ENCODE peak calls at places on chromosomes 16 and 17, in ten cellular contexts. W, I, J, Z, H, L, U, C, V and M are unnamed samples.

GRCh38 chr16:85334718-85335583 is 222.7 kb upstream of the CIBAR2 start:
- DNase-seq in W (peak), I (no peak), J (no peak), Z (peak), H (no peak), L (no peak), U (no peak), C (no peak), V (peak), M (peak)

GRCh38 chr17:70369296-70369855 is 200.0 kb downstream of the KCNJ2 start:
- DNase-seq in W (no peak), I (no peak), J (no peak), Z (no peak), H (no peak), L (no peak), U (no peak), C (no peak), V (no peak), M (no peak)

GRCh38 chr17:77884019-77884418 is 74.5 kb upstream of the TNRC6C start:
- DNase-seq in W (peak), I (no peak), J (no peak), Z (peak), H (no peak), L (no peak), U (no peak), C (no peak), V (no peak), M (no peak)

GRCh38 chr17:63991611-63992010 is 6.5 kb upstream of the PRR29 start:
- DNase-seq in W (peak), I (no peak), J (no peak), Z (peak), H (no peak), L (peak), U (no peak), C (no peak), V (no peak), M (peak)

GRCh38 chr16:87297918-87298631 is 19.1 kb downstream of the C16orf95 start:
- DNase-seq in W (peak), I (no peak), J (no peak), Z (peak), H (peak), L (no peak), U (no peak), C (no peak), V (no peak), M (no peak)

GRCh38 chr16:87812200-87812656 is 46.4 kb upstream of the KLHDC4 start:
- DNase-seq in W (no peak), I (no peak), J (no peak), Z (no peak), H (no peak), L (no peak), U (no peak), C (no peak), V (peak), M (no peak)

GRCh38 chr16:28974437-28975157 is at the start of gene SPNS1:
- DNase-seq in W (peak), I (peak), J (peak), Z (peak), H (peak), L (peak), U (peak), C (peak), V (peak), M (peak)

GRCh38 chr17:42655528-42655927 is 3.6 kb upstream of the TUBG2 start:
- DNase-seq in W (no peak), I (no peak), J (no peak), Z (no peak), H (peak), L (no peak), U (no peak), C (no peak), V (no peak), M (no peak)

GRCh38 chr17:6491071-6491700 is 46.9 kb downstream of the PIMREG start:
- DNase-seq in W (peak), I (no peak), J (no peak), Z (peak), H (no peak), L (peak), U (no peak), C (no peak), V (no peak), M (no peak)

GRCh38 chr16:337975-338575 is 14.4 kb downstream of the AXIN1 start:
- DNase-seq in W (no peak), I (no peak), J (no peak), Z (peak), H (no peak), L (no peak), U (no peak), C (no peak), V (no peak), M (no peak)

DNA sequence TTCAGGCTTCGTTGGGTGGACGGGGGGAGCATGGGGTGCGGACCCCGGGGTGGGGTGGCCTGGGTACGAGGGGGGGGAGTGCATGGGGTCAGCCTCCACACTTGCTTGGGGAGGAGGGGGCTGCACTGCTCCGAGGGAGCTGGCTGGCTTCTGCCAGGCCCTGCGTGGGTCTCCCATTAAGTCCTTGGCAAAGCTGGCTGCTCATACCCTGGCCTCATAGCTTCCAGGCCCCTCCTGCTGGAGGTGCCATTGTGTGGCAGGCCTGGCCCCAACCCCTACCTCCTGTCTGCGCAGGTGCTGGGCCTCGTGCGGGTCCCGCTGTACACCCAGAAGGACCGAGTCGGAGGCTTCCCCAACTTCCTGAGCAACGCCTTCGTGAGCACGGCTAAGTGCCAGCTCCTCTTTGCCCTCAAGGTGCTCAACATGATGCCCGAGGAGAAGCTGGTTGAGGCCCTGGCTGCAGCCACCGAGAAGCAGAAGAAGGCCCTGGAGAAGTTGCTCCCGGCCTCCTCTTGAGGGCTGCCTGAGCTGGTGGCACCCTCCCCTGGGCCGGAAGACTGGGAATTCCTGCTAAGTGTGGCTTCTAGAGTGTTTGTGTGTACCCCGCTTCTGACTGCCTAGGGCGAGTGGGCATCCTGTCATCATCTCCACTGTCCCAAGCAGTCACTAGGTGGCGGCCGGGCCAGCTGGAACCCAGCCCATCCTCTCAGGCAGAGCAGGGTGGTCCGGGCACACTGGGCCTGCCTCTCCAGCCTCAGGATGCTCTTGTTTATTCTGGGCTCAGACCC is 1.5 kb downstream of the NUDT16L1 start:
- DNase-seq in W (peak), I (no peak), J (no peak), Z (no peak), H (no peak), L (peak), U (no peak), C (peak), V (no peak), M (peak)
- TF ChIP-seq CTCF in W (peak), I (no peak), J (no peak), Z (no peak), H (no peak), L (peak), U (peak), C (no peak), V (no peak), M (no peak)

DNA sequence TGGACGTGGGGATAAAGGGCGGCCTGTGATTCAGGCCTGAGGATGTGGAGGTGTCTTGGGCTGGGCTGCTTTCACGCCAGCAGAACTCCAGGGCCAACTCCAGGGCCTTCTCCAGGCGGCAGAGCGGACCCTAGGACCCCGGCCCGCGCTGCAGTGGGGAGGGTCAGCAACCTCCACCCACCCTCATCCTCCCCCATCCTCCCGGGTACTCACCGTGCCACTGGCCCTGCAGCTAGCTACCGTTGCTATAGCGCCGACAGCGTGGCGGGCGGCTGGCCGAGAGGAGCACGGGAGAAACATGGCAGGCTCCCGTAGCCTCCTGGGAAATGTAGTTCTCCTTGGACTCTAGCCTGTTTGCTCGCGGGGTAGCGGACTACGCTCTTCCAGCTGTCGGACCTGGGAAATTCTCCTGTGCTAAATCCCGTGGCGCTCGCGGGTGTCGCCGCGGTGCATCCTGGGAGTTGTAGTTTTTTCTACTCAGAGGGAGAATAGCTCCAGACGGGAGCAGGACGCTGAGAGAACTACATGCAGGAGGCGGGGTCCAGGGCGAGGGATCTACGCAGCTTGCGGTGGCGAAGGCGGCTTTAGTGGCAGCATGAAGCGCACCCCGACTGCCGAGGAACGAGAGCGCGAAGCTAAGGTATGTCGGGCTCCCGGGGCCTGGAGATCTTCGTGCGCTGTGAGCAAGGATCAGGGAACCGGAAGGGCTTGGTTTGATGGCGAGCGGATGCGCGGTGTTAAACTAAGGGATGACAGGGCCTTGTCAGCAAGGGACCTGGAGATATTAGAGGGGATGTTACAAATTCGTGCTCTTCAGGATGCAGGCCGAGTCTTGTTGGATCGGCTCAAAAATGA is at the start of the genes FTO and RPGRIP1L:
- DNase-seq in W (peak), I (peak), J (peak), Z (peak), H (peak), L (peak), U (peak), C (peak), V (peak), M (peak)
- TF ChIP-seq CTCF in W (no peak), I (no peak), J (no peak), Z (peak), H (no peak), L (peak), U (peak), C (peak), V (no peak), M (peak)

GRCh38 chr17:41456206-41456605 is 11.0 kb downstream of the KRT32 start:
- DNase-seq in W (peak), I (no peak), J (no peak), Z (peak), H (no peak), L (no peak), U (no peak), C (no peak), V (no peak), M (no peak)
- TF ChIP-seq CTCF in W (peak), I (no peak), J (no peak), Z (peak), H (peak), L (no peak), U (no peak), C (no peak), V (no peak), M (no peak)

DNA sequence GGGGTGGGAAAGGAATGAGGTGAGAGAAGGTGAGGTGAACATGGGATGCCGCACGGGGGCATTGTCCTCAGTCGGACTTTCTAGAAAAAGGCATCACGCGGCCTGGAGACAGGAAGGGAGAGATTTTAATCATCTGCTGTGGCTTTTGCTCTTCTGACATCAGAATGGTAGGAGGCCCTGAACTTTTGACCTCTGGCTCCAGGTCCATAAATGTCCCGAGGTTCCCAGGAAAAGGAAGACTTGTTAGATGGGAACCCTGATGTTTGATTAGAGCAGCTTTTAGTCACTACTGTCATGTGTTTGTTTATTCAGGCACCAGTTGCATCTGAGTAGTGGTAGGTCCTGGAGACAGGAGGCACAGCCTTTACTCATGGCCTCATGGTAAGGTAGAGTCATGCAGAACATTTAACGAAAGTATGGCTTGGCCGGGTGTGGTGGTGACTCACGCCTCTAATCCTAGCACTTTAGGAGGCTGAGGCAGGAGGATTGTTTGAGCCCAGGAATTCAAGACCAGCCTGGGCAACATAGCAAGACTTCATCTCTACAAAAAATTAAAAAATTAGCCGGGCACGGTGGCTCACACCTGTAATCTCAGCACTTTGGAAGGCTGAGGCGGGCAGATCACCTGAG is 203.1 kb downstream of the MSI2 start:
- DNase-seq in W (no peak), I (no peak), J (no peak), Z (no peak), H (peak), L (no peak), U (no peak), C (no peak), V (no peak), M (no peak)
- TF ChIP-seq CTCF in W (no peak), I (no peak), J (no peak), Z (no peak), H (no peak), L (no peak), U (no peak), C (no peak), V (no peak), M (no peak)

DNA sequence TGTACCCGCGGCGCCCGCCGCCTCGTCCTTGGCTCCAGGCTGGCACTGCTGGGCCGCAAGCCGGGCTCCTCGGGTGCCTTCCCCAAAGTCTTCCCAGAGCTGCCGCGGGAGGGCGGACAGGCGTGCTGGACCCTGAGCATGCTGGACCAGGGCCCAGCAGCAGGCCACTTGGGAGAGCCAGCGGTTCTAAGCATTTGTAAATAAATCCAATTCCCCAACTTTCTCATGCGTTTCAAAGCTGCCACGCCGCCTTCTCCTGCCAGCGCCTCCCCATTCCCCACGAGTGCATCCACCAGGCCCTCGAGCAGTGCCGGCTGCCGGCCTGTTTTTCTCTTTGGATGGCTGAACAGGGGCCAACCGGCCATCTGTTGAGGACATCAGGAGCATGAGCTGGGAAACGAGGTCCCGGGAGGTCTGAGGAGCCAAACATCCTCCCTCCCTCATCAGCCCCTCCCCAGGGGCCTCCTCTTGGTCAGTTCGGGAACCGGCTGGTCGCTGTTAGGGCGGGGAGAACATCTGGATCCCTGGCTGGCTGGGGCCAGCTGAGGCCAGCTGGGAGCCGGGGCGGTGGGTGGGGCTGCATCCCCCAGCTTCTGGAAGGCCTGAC is 20.6 kb upstream of the PABPN1L start:
- DNase-seq in W (no peak), I (no peak), J (no peak), Z (no peak), H (peak), L (peak), U (peak), C (peak), V (peak), M (no peak)
- TF ChIP-seq CTCF in W (no peak), I (no peak), J (no peak), Z (no peak), H (peak), L (no peak), U (peak), C (no peak), V (no peak), M (no peak)

DNA sequence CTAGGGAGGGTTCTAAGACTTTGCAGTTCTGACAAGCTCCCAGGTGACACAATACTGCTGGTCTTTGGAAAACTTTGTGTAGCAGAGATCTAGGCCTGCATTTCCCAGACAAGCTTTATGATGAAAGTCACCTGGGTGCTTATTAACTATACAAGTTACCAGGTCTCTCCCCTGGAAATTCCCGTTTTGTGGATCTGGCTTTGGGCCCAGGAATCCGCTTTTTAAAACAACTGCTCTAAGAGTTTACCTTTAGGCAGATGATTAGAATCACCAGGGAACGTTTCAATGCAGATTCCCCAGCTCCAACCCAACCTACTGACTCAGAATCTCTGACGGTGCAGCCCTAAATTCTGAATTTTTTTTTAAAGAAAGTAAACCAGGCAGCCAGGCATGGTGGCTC is 36.3 kb downstream of the MYH3 start:
- DNase-seq in W (no peak), I (no peak), J (no peak), Z (no peak), H (no peak), L (no peak), U (no peak), C (no peak), V (peak), M (peak)
- TF ChIP-seq CTCF in W (no peak), I (no peak), J (no peak), Z (no peak), H (no peak), L (no peak), U (no peak), C (no peak), V (no peak), M (no peak)